ENCODE peak calls at places on chromosomes 3 and 15, in five cellular contexts. H, W, D, L and S are unnamed samples.
A peak's percentile ranks its signal among the peaks of the same experiment; 100 is the strongest.

GRCh38 chr15:71777216-71777943 is 33.0 kb upstream of the NR2E3 start:
- DNase-seq in H (no peak), W (no peak), D (no peak), L (no peak), S (no peak)

GRCh38 chr3:27596334-27596841 is 112.2 kb upstream of the SLC4A7 start:
- DNase-seq in H (no peak), W (no peak), D (peak; percentile 89), L (no peak), S (no peak)

GRCh38 chr15:68303560-68304436 is 26.3 kb downstream of the FEM1B start:
- DNase-seq in H (no peak), W (no peak), D (peak; percentile 50), L (no peak), S (no peak)

GRCh38 chr15:96365781-96366525 is 35.5 kb downstream of the NR2F2 start:
- DNase-seq in H (no peak), W (no peak), D (no peak), L (no peak), S (no peak)

GRCh38 chr3:99232696-99233095 is 331.2 kb upstream of the DCBLD2 start:
- DNase-seq in H (no peak), W (no peak), D (peak; percentile 61), L (no peak), S (no peak)

GRCh38 chr3:184229424-184230080 is at the start of gene VWA5B2:
- DNase-seq in H (peak; percentile 63), W (peak; percentile 87), D (peak; percentile 54), L (peak; percentile 67), S (no peak)

GRCh38 chr3:105965384-105965783 is 96.6 kb upstream of the CBLB start:
- DNase-seq in H (no peak), W (no peak), D (no peak), L (no peak), S (no peak)

GRCh38 chr3:29475305-29475825 is 194.5 kb downstream of the RBMS3 start:
- DNase-seq in H (no peak), W (no peak), D (no peak), L (no peak), S (no peak)

GRCh38 chr3:6282920-6283319 is 578.0 kb upstream of the GRM7 start:
- DNase-seq in H (no peak), W (no peak), D (no peak), L (no peak), S (no peak)

GRCh38 chr3:149600619-149601018 is 57.2 kb downstream of the WWTR1 start:
- DNase-seq in H (no peak), W (no peak), D (no peak), L (no peak), S (no peak)

GRCh38 chr3:108055931-108056330 is 34.9 kb downstream of the CD47 start:
- DNase-seq in H (no peak), W (no peak), D (no peak), L (no peak), S (no peak)

GRCh38 chr3:7546219-7546618 is 685.3 kb downstream of the GRM7 start:
- DNase-seq in H (no peak), W (no peak), D (no peak), L (no peak), S (no peak)

GRCh38 chr3:51669241-51670052 is 1.6 kb upstream of the TEX264 start:
- DNase-seq in H (peak; percentile 33), W (peak; percentile 95), D (peak; percentile 73), L (peak; percentile 86), S (no peak)

GRCh38 chr3:152760024-152760563 is 74.8 kb upstream of the P2RY1 start:
- DNase-seq in H (no peak), W (no peak), D (no peak), L (no peak), S (no peak)

GRCh38 chr15:89502867-89503595 is 6.6 kb upstream of the RHCG start:
- DNase-seq in H (no peak), W (no peak), D (no peak), L (no peak), S (no peak)

GRCh38 chr3:21216598-21216997 is 534.4 kb downstream of the ZNF385D start:
- DNase-seq in H (no peak), W (no peak), D (peak; percentile 0), L (no peak), S (no peak)

GRCh38 chr3:5202267-5202666 is 14.8 kb downstream of the EDEM1 start:
- DNase-seq in H (no peak), W (no peak), D (no peak), L (no peak), S (no peak)

GRCh38 chr15:72163719-72164118 is 33.9 kb downstream of the GRAMD2A start:
- DNase-seq in H (no peak), W (no peak), D (no peak), L (no peak), S (no peak)

GRCh38 chr3:182568756-182569155 is 224.5 kb upstream of the ATP11B start:
- DNase-seq in H (no peak), W (no peak), D (no peak), L (no peak), S (no peak)

GRCh38 chr15:53611145-53611920 is 148.1 kb downstream of the WDR72 start:
- DNase-seq in H (no peak), W (no peak), D (peak; percentile 7), L (no peak), S (no peak)

GRCh38 chr3:153293222-153293621 is 131.2 kb downstream of the RAP2B start:
- DNase-seq in H (no peak), W (no peak), D (no peak), L (no peak), S (no peak)

GRCh38 chr3:119778176-119778575 is 3.7 kb upstream of the NR1I2 start:
- DNase-seq in H (no peak), W (no peak), D (no peak), L (no peak), S (no peak)

GRCh38 chr15:88331291-88331690 is 74.8 kb upstream of the NTRK3 start:
- DNase-seq in H (peak; percentile 27), W (peak; percentile 46), D (peak; percentile 43), L (peak; percentile 17), S (no peak)

GRCh38 chr15:38588672-38589071 is 24.1 kb upstream of the RASGRP1 start:
- DNase-seq in H (no peak), W (no peak), D (peak; percentile 15), L (no peak), S (no peak)

GRCh38 chr3:137105277-137105977 is 147.6 kb downstream of the IL20RB start:
- DNase-seq in H (peak; percentile 12), W (no peak), D (peak; percentile 64), L (no peak), S (peak; percentile 16)

GRCh38 chr3:196726788-196727675 is 12.6 kb upstream of the PAK2 start:
- DNase-seq in H (no peak), W (no peak), D (peak; percentile 88), L (no peak), S (no peak)

GRCh38 chr3:162435750-162436149 is 939.1 kb downstream of the OTOL1 start:
- DNase-seq in H (no peak), W (no peak), D (no peak), L (no peak), S (no peak)

GRCh38 chr3:133570139-133570936 is 3.1 kb upstream of the CDV3 start:
- DNase-seq in H (no peak), W (no peak), D (peak; percentile 96), L (no peak), S (no peak)

GRCh38 chr3:54853573-54854404 is 74.1 kb downstream of the LRTM1 start:
- DNase-seq in H (no peak), W (peak; percentile 93), D (peak; percentile 70), L (peak; percentile 79), S (peak; percentile 5)

GRCh38 chr15:89760303-89761008 is 9.4 kb upstream of the MESP1 start:
- DNase-seq in H (peak; percentile 28), W (peak; percentile 94), D (peak; percentile 76), L (peak; percentile 86), S (no peak)

GRCh38 chr3:101938262-101938847 is 89.0 kb downstream of the NFKBIZ start:
- DNase-seq in H (no peak), W (no peak), D (peak; percentile 25), L (no peak), S (no peak)

GRCh38 chr3:133777807-133778568 is 27.6 kb upstream of the SRPRB start:
- DNase-seq in H (no peak), W (no peak), D (no peak), L (no peak), S (no peak)

GRCh38 chr3:35664460-35664919 is 25.2 kb downstream of the ARPP21 start:
- DNase-seq in H (no peak), W (peak; percentile 81), D (no peak), L (peak; percentile 53), S (peak; percentile 14)

GRCh38 chr15:72774696-72775383 is 8.7 kb downstream of the ADPGK start:
- DNase-seq in H (no peak), W (no peak), D (no peak), L (no peak), S (no peak)

GRCh38 chr3:188446014-188446413 is 292.1 kb downstream of the LPP start:
- DNase-seq in H (no peak), W (no peak), D (no peak), L (no peak), S (no peak)

GRCh38 chr3:14175383-14176037 is 2.9 kb downstream of the XPC start:
- DNase-seq in H (no peak), W (no peak), D (peak; percentile 67), L (no peak), S (no peak)

GRCh38 chr15:59896652-59897051 is 107.5 kb upstream of the FOXB1 start:
- DNase-seq in H (no peak), W (no peak), D (no peak), L (no peak), S (no peak)

GRCh38 chr3:76582632-76583378 is 457.1 kb upstream of the ROBO2 start:
- DNase-seq in H (no peak), W (no peak), D (no peak), L (no peak), S (no peak)

GRCh38 chr3:126955004-126955790 is 27.7 kb upstream of the PLXNA1 start:
- DNase-seq in H (no peak), W (peak; percentile 28), D (no peak), L (no peak), S (no peak)